ENCODE peak calls at places on chromosomes 4 and X, in four cellular contexts. X is tibial artery; J is CD8-positive, alpha-beta T cell; S is choroid plexus epithelial cell. Z is an unnamed sample.

GRCh38 chr4:176999943-177000543 is 207.3 kb upstream of the VEGFC start:
- DNase-seq in X (no peak), J (no peak), S (no peak), Z (no peak)

GRCh38 chrX:36804066-36804465 is 204.1 kb upstream of the FAM47C start:
- DNase-seq in S (no peak), X (no peak), J (no peak), Z (no peak)

GRCh38 chr4:180664766-180665368 is 1578.3 kb upstream of the TENM3 start:
- DNase-seq in J (no peak), X (no peak), S (peak; percentile 96), Z (peak; percentile 88)

GRCh38 chrX:149871940-149872339 is 9.0 kb upstream of the MAGEA8 start:
- DNase-seq in X (no peak), J (peak; percentile 14), S (peak; percentile 11), Z (no peak)

GRCh38 chrX:30023451-30023850 is 191.9 kb upstream of the MAGEB2 start:
- DNase-seq in J (no peak), S (no peak), X (no peak), Z (no peak)

GRCh38 chr4:108036252-108036651 is 46.6 kb downstream of the HADH start:
- DNase-seq in J (peak; percentile 37), X (no peak), S (no peak), Z (no peak)

GRCh38 chrX:12701625-12702024 is 89.6 kb upstream of the PRPS2 start:
- DNase-seq in S (peak; percentile 57), J (no peak), X (no peak), Z (peak; percentile 54)

GRCh38 chrX:134172588-134173259 is 64.3 kb upstream of the CCDC160 start:
- DNase-seq in X (peak; percentile 54), S (peak; percentile 6), J (no peak), Z (peak; percentile 23)

GRCh38 chr4:7904942-7905341 is 34.7 kb downstream of the AFAP1 start:
- DNase-seq in X (no peak), J (no peak), S (peak; percentile 96), Z (peak; percentile 85)

GRCh38 chrX:45992402-45993123 is 552.7 kb downstream of the ZNF674 start:
- DNase-seq in S (no peak), J (no peak), X (no peak), Z (no peak)

GRCh38 chrX:23662187-23662586 is 5.1 kb upstream of the PRDX4 start:
- DNase-seq in S (no peak), J (no peak), X (no peak), Z (no peak)

GRCh38 chr4:94156816-94157215 is 50.8 kb upstream of the SMARCAD1 start:
- DNase-seq in S (no peak), J (no peak), X (no peak), Z (no peak)

GRCh38 chrX:39907964-39908616 is 189.7 kb downstream of the BCOR start:
- DNase-seq in S (peak; percentile 82), X (peak; percentile 91), J (no peak), Z (peak; percentile 91)

GRCh38 chrX:10769696-10770619 is 149.6 kb upstream of the MID1 start:
- DNase-seq in S (peak; percentile 62), X (no peak), J (no peak), Z (peak; percentile 51)

GRCh38 chr4:182023469-182023868 is 219.7 kb upstream of the TENM3 start:
- DNase-seq in J (no peak), X (no peak), S (no peak), Z (no peak)

GRCh38 chr4:36243355-36244256 is 708 bp downstream of the ARAP2 start:
- DNase-seq in J (no peak), S (peak; percentile 29), X (peak; percentile 64), Z (peak; percentile 44)

GRCh38 chrX:134315893-134316292 is 78.9 kb downstream of the CCDC160 start:
- DNase-seq in X (no peak), S (no peak), J (no peak), Z (no peak)

GRCh38 chr4:57131849-57132745 is 21.9 kb upstream of the IGFBP7 start:
- DNase-seq in S (peak; percentile 46), X (no peak), J (no peak), Z (peak; percentile 65)

GRCh38 chr4:147530723-147531122 is 49.8 kb downstream of the EDNRA start:
- DNase-seq in J (no peak), X (no peak), S (peak; percentile 75), Z (peak; percentile 45)

GRCh38 chr4:140637836-140638235 is 69.1 kb upstream of the UCP1 start:
- DNase-seq in S (peak; percentile 46), X (no peak), J (no peak), Z (no peak)

DNA sequence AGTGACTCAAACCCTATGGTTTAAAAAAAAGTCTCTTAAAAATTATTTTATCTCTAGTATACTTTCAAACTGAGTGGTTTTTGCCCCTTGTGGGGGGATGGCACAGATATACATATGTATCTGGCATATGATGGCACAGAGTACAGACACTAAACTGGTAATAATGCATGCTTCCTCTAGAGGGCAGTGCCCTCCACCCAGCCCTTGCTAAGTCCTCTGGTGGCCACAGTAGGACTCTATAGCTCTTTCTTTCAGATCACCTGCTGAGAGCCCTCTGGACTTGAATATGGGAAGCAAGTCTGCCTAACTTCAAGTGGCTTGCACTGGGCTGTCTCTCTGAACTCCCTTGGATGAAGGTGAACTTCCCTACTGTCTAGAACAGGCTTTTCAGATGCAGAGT is 66.3 kb downstream of the TSPAN7 start:
- DNase-seq in S (peak; percentile 37), X (no peak), J (no peak), Z (peak; percentile 4)
- TF ChIP-seq CTCF in S (peak; percentile 57), X (no peak), J (no peak), Z (peak; percentile 43)

GRCh38 chr4:55122235-55122634 is 3.2 kb downstream of the KDR start:
- DNase-seq in S (no peak), X (no peak), J (no peak), Z (no peak)
- H3K4me3 ChIP-seq in S (no peak overlapping the region), X (no peak overlapping the region), J (no peak overlapping the region), Z (no peak overlapping the region)

GRCh38 chr4:151770154-151770553 is 9.3 kb upstream of the GATB start:
- DNase-seq in S (no peak), J (no peak), X (no peak), Z (no peak)

GRCh38 chr4:151768835-151769234 is 8.0 kb upstream of the GATB start:
- DNase-seq in J (no peak), X (no peak), S (no peak), Z (no peak)

GRCh38 chr4:151771664-151772063 is 10.9 kb upstream of the GATB start:
- DNase-seq in X (no peak), J (no peak), S (no peak), Z (no peak)

GRCh38 chr4:151772322-151772721 is 11.5 kb upstream of the GATB start:
- DNase-seq in J (no peak), S (no peak), X (no peak), Z (no peak)

DNA sequence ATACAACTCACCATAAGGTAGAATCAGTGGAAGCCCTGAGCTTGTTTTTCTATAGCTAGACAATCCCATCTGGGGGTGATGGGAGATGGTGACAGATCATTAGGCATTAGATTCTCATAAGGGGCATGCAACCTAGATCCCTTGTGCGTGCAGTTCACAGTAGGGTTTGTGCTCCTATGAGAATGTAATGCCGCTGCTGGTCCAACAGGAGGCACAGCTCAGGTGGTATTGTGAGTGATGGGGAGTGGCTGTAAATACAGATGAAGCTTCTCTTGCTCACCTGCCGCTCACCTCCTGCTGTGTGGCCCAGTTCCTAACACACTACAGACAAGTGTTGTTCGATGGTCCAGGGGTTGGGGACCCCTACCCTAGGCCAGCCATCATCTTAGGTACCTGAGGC is 5.9 kb upstream of the GATB start:
- DNase-seq in J (no peak), X (no peak), S (no peak), Z (no peak)
- TF ChIP-seq CTCF in J (no peak), X (no peak), S (peak; percentile 19), Z (no peak)

GRCh38 chr4:159106636-159107035 is 3.8 kb downstream of the RAPGEF2 start:
- DNase-seq in S (peak; percentile 48), J (no peak), X (no peak), Z (peak; percentile 33)
- H3K4me3 ChIP-seq in S (no peak overlapping the region), J (no peak overlapping the region), X (peak overlapping the region; percentile 99), Z (no peak overlapping the region)

DNA sequence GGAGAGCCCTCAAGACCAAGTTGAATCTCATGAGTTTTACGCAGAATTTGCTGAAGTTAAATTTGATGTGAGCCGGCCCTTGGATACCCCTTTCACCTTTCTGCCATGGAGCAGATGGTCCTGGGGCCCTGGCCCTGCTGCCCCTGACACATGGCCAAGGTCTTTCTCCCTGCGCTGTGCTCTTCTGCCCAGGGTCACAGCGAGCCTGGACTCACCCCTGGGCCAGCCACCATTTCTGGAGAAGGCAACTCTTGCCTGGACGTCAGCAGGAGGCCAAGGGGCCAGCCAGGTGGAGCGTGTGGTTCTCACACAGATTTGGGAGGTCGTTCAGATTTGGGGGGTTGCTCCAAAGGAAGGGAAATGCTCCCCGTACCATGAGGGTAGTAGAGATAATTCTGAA is 30.0 kb downstream of the PCGF3 start:
- DNase-seq in S (no peak), J (no peak), X (no peak), Z (no peak)
- TF ChIP-seq CTCF in S (no peak), J (no peak), X (no peak), Z (no peak)

GRCh38 chr4:967113-968104 is 6.0 kb downstream of the DGKQ start:
- DNase-seq in X (no peak), J (no peak), S (peak; percentile 36), Z (no peak)
- H3K4me3 ChIP-seq in X (no peak overlapping the region), J (no peak overlapping the region), S (peak overlapping the region; percentile 17), Z (no peak overlapping the region)

DNA sequence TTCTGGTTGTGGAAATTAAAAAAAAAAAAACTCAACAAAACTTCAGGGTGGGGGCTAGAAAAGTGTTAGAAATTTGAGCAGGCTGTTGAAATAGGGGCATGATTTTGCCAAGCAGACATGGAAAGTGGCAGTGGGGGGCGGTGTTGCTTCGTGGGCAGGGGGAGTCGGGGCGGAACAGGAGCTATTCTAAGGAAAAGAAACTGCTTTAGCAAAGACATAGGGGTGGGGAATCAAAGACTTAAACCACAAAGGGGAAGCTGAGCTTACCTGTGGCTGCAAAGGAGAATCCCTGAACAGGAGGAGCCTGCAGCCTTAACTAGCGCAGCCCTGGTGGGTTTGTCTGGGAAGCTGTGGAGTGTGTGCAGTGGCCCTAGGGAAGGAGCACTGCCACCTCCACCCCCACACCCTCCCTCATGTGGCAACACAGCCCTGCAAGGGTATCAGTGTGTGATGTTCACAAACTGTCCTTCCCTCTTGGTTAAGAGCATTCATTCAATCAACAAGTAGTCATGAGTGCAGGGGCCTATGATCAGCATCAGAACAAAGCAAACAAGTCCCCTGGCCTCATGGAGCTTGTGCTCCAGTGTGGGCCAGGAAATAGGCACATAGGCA is 20.5 kb downstream of the SEL1L3 start:
- DNase-seq in S (no peak), X (no peak), J (no peak), Z (no peak)
- TF ChIP-seq CTCF in S (peak; percentile 22), X (no peak), J (peak; percentile 24), Z (no peak)

GRCh38 chr4:157983300-157983699 is 189.5 kb downstream of the GASK1B start:
- DNase-seq in X (no peak), S (no peak), J (no peak), Z (no peak)

GRCh38 chr4:157984285-157984911 is 188.4 kb downstream of the GASK1B start:
- DNase-seq in J (no peak), S (no peak), X (no peak), Z (no peak)

GRCh38 chr4:157977086-157977485 is 195.7 kb downstream of the GASK1B start:
- DNase-seq in X (no peak), S (peak; percentile 25), J (no peak), Z (no peak)

GRCh38 chr4:157980158-157980557 is 192.7 kb downstream of the GASK1B start:
- DNase-seq in J (no peak), X (no peak), S (no peak), Z (no peak)

GRCh38 chr4:157978680-157979361 is 194.0 kb downstream of the GASK1B start:
- DNase-seq in J (no peak), S (peak; percentile 79), X (no peak), Z (peak; percentile 74)
- H3K4me3 ChIP-seq in J (no peak overlapping the region), S (no peak overlapping the region), X (no peak overlapping the region), Z (no peak overlapping the region)